ENCODE peak calls at places on chromosomes 13 and 19, in ten cellular contexts. One of them, this sample, is unnamed.

GRCh38 chr19:45809643-45810159 is 5.4 kb downstream of the RSPH6A start:
- DNase-seq in dorsolateral prefrontal cortex: no peak
- DNase-seq in vagina: no peak
- DNase-seq in activated B cell treated with CpG ODN at 0.5 μM for 24 hours: no peak
- DNase-seq in AG10803: peak
- DNase-seq in tibial artery: no peak
- DNase-seq in mesothelial cell of epicardium: no peak
- DNase-seq in mucosa of descending colon: no peak
- DNase-seq in omental fat pad: no peak
- DNase-seq in PC-9: peak
- DNase-seq in this sample: no peak

GRCh38 chr19:14118165-14119051 is 846 bp upstream of the PRKACA start:
- DNase-seq in dorsolateral prefrontal cortex: peak
- DNase-seq in vagina: no peak
- DNase-seq in activated B cell treated with CpG ODN at 0.5 μM for 24 hours: peak
- DNase-seq in AG10803: peak
- DNase-seq in tibial artery: peak
- DNase-seq in mesothelial cell of epicardium: peak
- DNase-seq in mucosa of descending colon: peak
- DNase-seq in omental fat pad: peak
- DNase-seq in PC-9: no peak
- DNase-seq in this sample: peak

GRCh38 chr19:21022996-21023395 is 2.5 kb downstream of the ZNF430 start:
- DNase-seq in dorsolateral prefrontal cortex: no peak
- DNase-seq in vagina: no peak
- DNase-seq in activated B cell treated with CpG ODN at 0.5 μM for 24 hours: no peak
- DNase-seq in AG10803: peak
- DNase-seq in tibial artery: no peak
- DNase-seq in mesothelial cell of epicardium: no peak
- DNase-seq in mucosa of descending colon: no peak
- DNase-seq in omental fat pad: no peak
- DNase-seq in PC-9: peak
- DNase-seq in this sample: no peak

GRCh38 chr19:6740589-6741348 is 1.3 kb downstream of the TRIP10 start:
- DNase-seq in dorsolateral prefrontal cortex: no peak
- DNase-seq in vagina: no peak
- DNase-seq in activated B cell treated with CpG ODN at 0.5 μM for 24 hours: peak
- DNase-seq in AG10803: peak
- DNase-seq in tibial artery: peak
- DNase-seq in mesothelial cell of epicardium: peak
- DNase-seq in mucosa of descending colon: peak
- DNase-seq in omental fat pad: no peak
- DNase-seq in PC-9: peak
- DNase-seq in this sample: no peak

GRCh38 chr19:50325310-50326100 is 3.7 kb downstream of the KCNC3 start:
- DNase-seq in dorsolateral prefrontal cortex: peak
- DNase-seq in vagina: no peak
- DNase-seq in activated B cell treated with CpG ODN at 0.5 μM for 24 hours: peak
- DNase-seq in AG10803: peak
- DNase-seq in tibial artery: no peak
- DNase-seq in mesothelial cell of epicardium: peak
- DNase-seq in mucosa of descending colon: peak
- DNase-seq in omental fat pad: no peak
- DNase-seq in PC-9: peak
- DNase-seq in this sample: peak

GRCh38 chr13:73767191-73767741 is 366.9 kb downstream of the KLF12 start:
- DNase-seq in dorsolateral prefrontal cortex: no peak
- DNase-seq in vagina: no peak
- DNase-seq in activated B cell treated with CpG ODN at 0.5 μM for 24 hours: no peak
- DNase-seq in AG10803: no peak
- DNase-seq in tibial artery: no peak
- DNase-seq in mesothelial cell of epicardium: no peak
- DNase-seq in mucosa of descending colon: no peak
- DNase-seq in omental fat pad: no peak
- DNase-seq in PC-9: no peak
- DNase-seq in this sample: no peak

GRCh38 chr13:34750078-34750703 is 191.9 kb upstream of the NBEA start:
- DNase-seq in dorsolateral prefrontal cortex: peak
- DNase-seq in vagina: no peak
- DNase-seq in activated B cell treated with CpG ODN at 0.5 μM for 24 hours: no peak
- DNase-seq in AG10803: no peak
- DNase-seq in tibial artery: no peak
- DNase-seq in mesothelial cell of epicardium: peak
- DNase-seq in mucosa of descending colon: peak
- DNase-seq in omental fat pad: no peak
- DNase-seq in PC-9: no peak
- DNase-seq in this sample: no peak

GRCh38 chr19:41159861-41160260 is 33.2 kb upstream of the CYP2S1 start:
- DNase-seq in dorsolateral prefrontal cortex: no peak
- DNase-seq in vagina: no peak
- DNase-seq in activated B cell treated with CpG ODN at 0.5 μM for 24 hours: no peak
- DNase-seq in AG10803: no peak
- DNase-seq in tibial artery: no peak
- DNase-seq in mesothelial cell of epicardium: no peak
- DNase-seq in mucosa of descending colon: no peak
- DNase-seq in omental fat pad: no peak
- DNase-seq in PC-9: no peak
- DNase-seq in this sample: no peak

GRCh38 chr19:54485846-54486245 is 12.8 kb upstream of the CDC42EP5 start:
- DNase-seq in dorsolateral prefrontal cortex: no peak
- DNase-seq in vagina: no peak
- DNase-seq in activated B cell treated with CpG ODN at 0.5 μM for 24 hours: no peak
- DNase-seq in AG10803: no peak
- DNase-seq in tibial artery: no peak
- DNase-seq in mesothelial cell of epicardium: no peak
- DNase-seq in mucosa of descending colon: no peak
- DNase-seq in omental fat pad: no peak
- DNase-seq in PC-9: peak
- DNase-seq in this sample: no peak

GRCh38 chr19:16225279-16226183 is 27.8 kb downstream of the AP1M1 start:
- DNase-seq in dorsolateral prefrontal cortex: no peak
- DNase-seq in vagina: peak
- DNase-seq in activated B cell treated with CpG ODN at 0.5 μM for 24 hours: no peak
- DNase-seq in AG10803: no peak
- DNase-seq in tibial artery: no peak
- DNase-seq in mesothelial cell of epicardium: no peak
- DNase-seq in mucosa of descending colon: no peak
- DNase-seq in omental fat pad: no peak
- DNase-seq in PC-9: no peak
- DNase-seq in this sample: no peak

GRCh38 chr19:42343344-42344110 is 18.1 kb downstream of the MEGF8 start:
- DNase-seq in dorsolateral prefrontal cortex: no peak
- DNase-seq in vagina: no peak
- DNase-seq in activated B cell treated with CpG ODN at 0.5 μM for 24 hours: no peak
- DNase-seq in AG10803: no peak
- DNase-seq in tibial artery: no peak
- DNase-seq in mesothelial cell of epicardium: no peak
- DNase-seq in mucosa of descending colon: no peak
- DNase-seq in omental fat pad: no peak
- DNase-seq in PC-9: no peak
- DNase-seq in this sample: no peak

GRCh38 chr19:16397791-16398529 is 73.3 kb downstream of the KLF2 start:
- DNase-seq in dorsolateral prefrontal cortex: no peak
- DNase-seq in vagina: no peak
- DNase-seq in activated B cell treated with CpG ODN at 0.5 μM for 24 hours: no peak
- DNase-seq in AG10803: peak
- DNase-seq in tibial artery: peak
- DNase-seq in mesothelial cell of epicardium: no peak
- DNase-seq in mucosa of descending colon: no peak
- DNase-seq in omental fat pad: no peak
- DNase-seq in PC-9: no peak
- DNase-seq in this sample: peak

GRCh38 chr13:38895075-38895474 is 95.6 kb downstream of the STOML3 start:
- DNase-seq in dorsolateral prefrontal cortex: no peak
- DNase-seq in vagina: no peak
- DNase-seq in activated B cell treated with CpG ODN at 0.5 μM for 24 hours: no peak
- DNase-seq in AG10803: no peak
- DNase-seq in tibial artery: no peak
- DNase-seq in mesothelial cell of epicardium: no peak
- DNase-seq in mucosa of descending colon: no peak
- DNase-seq in omental fat pad: no peak
- DNase-seq in PC-9: no peak
- DNase-seq in this sample: no peak

GRCh38 chr13:41587490-41587889 is 130.1 kb downstream of the RGCC start:
- DNase-seq in dorsolateral prefrontal cortex: no peak
- DNase-seq in vagina: no peak
- DNase-seq in activated B cell treated with CpG ODN at 0.5 μM for 24 hours: no peak
- DNase-seq in AG10803: no peak
- DNase-seq in tibial artery: no peak
- DNase-seq in mesothelial cell of epicardium: no peak
- DNase-seq in mucosa of descending colon: no peak
- DNase-seq in omental fat pad: no peak
- DNase-seq in PC-9: no peak
- DNase-seq in this sample: no peak

GRCh38 chr13:44906758-44907157 is 82.5 kb downstream of the NUFIP1 start:
- DNase-seq in dorsolateral prefrontal cortex: no peak
- DNase-seq in vagina: no peak
- DNase-seq in activated B cell treated with CpG ODN at 0.5 μM for 24 hours: no peak
- DNase-seq in AG10803: peak
- DNase-seq in tibial artery: peak
- DNase-seq in mesothelial cell of epicardium: no peak
- DNase-seq in mucosa of descending colon: no peak
- DNase-seq in omental fat pad: no peak
- DNase-seq in PC-9: no peak
- DNase-seq in this sample: no peak

GRCh38 chr19:56403764-56404704 is at the start of gene ZNF583:
- DNase-seq in dorsolateral prefrontal cortex: peak
- DNase-seq in vagina: no peak
- DNase-seq in activated B cell treated with CpG ODN at 0.5 μM for 24 hours: peak
- DNase-seq in AG10803: peak
- DNase-seq in tibial artery: peak
- DNase-seq in mesothelial cell of epicardium: peak
- DNase-seq in mucosa of descending colon: peak
- DNase-seq in omental fat pad: peak
- DNase-seq in PC-9: peak
- DNase-seq in this sample: peak
- TF ChIP-seq CTCF in dorsolateral prefrontal cortex: peak
- TF ChIP-seq CTCF in vagina: no peak
- TF ChIP-seq CTCF in activated B cell treated with CpG ODN at 0.5 μM for 24 hours: no peak
- TF ChIP-seq CTCF in AG10803: no peak
- TF ChIP-seq CTCF in tibial artery: no peak
- TF ChIP-seq CTCF in mesothelial cell of epicardium: no peak
- TF ChIP-seq CTCF in mucosa of descending colon: no peak
- TF ChIP-seq CTCF in omental fat pad: no peak
- TF ChIP-seq CTCF in PC-9: no peak
- TF ChIP-seq CTCF in this sample: no peak

DNA sequence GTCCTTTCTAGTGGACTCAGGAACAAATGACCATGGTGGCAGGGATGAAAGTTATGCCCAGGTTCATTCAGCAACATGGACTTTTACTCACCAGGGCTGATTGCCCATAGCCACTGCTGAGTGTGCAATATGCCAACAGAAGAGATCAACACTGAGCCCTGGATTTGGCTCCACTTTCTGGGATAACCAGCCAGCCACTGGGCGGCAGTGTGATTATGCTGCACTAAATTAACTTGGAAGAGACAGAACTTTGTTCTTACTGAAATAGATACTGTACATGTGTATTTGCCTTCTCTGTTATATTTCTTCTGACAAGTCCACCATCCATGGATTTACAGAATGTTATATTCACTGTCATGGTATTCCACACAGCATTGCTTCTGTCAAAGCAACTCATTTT is 257.4 kb downstream of the TDRD3 start:
- DNase-seq in dorsolateral prefrontal cortex: no peak
- DNase-seq in vagina: no peak
- DNase-seq in activated B cell treated with CpG ODN at 0.5 μM for 24 hours: no peak
- DNase-seq in AG10803: peak
- DNase-seq in tibial artery: peak
- DNase-seq in mesothelial cell of epicardium: no peak
- DNase-seq in mucosa of descending colon: peak
- DNase-seq in omental fat pad: no peak
- DNase-seq in PC-9: no peak
- DNase-seq in this sample: no peak
- TF ChIP-seq CTCF in dorsolateral prefrontal cortex: peak
- TF ChIP-seq CTCF in vagina: no peak
- TF ChIP-seq CTCF in activated B cell treated with CpG ODN at 0.5 μM for 24 hours: no peak
- TF ChIP-seq CTCF in AG10803: peak
- TF ChIP-seq CTCF in tibial artery: peak
- TF ChIP-seq CTCF in mesothelial cell of epicardium: no peak
- TF ChIP-seq CTCF in mucosa of descending colon: no peak
- TF ChIP-seq CTCF in omental fat pad: no peak
- TF ChIP-seq CTCF in PC-9: peak
- TF ChIP-seq CTCF in this sample: no peak

GRCh38 chr13:67231481-67231940 is 1.4 kb upstream of the PCDH9 start:
- DNase-seq in dorsolateral prefrontal cortex: no peak
- DNase-seq in vagina: no peak
- DNase-seq in activated B cell treated with CpG ODN at 0.5 μM for 24 hours: no peak
- DNase-seq in AG10803: no peak
- DNase-seq in tibial artery: no peak
- DNase-seq in mesothelial cell of epicardium: no peak
- DNase-seq in mucosa of descending colon: no peak
- DNase-seq in omental fat pad: no peak
- DNase-seq in PC-9: no peak
- DNase-seq in this sample: no peak

GRCh38 chr13:67229438-67230242 is 496 bp downstream of the PCDH9 start:
- DNase-seq in dorsolateral prefrontal cortex: no peak
- DNase-seq in vagina: no peak
- DNase-seq in activated B cell treated with CpG ODN at 0.5 μM for 24 hours: no peak
- DNase-seq in AG10803: no peak
- DNase-seq in tibial artery: no peak
- DNase-seq in mesothelial cell of epicardium: no peak
- DNase-seq in mucosa of descending colon: no peak
- DNase-seq in omental fat pad: no peak
- DNase-seq in PC-9: no peak
- DNase-seq in this sample: no peak

GRCh38 chr13:67230774-67231480 is 791 bp upstream of the PCDH9 start:
- DNase-seq in dorsolateral prefrontal cortex: peak
- DNase-seq in vagina: no peak
- DNase-seq in activated B cell treated with CpG ODN at 0.5 μM for 24 hours: peak
- DNase-seq in AG10803: peak
- DNase-seq in tibial artery: peak
- DNase-seq in mesothelial cell of epicardium: peak
- DNase-seq in mucosa of descending colon: peak
- DNase-seq in omental fat pad: no peak
- DNase-seq in PC-9: peak
- DNase-seq in this sample: no peak

GRCh38 chr13:67228909-67229308 is 1.2 kb downstream of the PCDH9 start:
- DNase-seq in dorsolateral prefrontal cortex: no peak
- DNase-seq in vagina: no peak
- DNase-seq in activated B cell treated with CpG ODN at 0.5 μM for 24 hours: no peak
- DNase-seq in AG10803: no peak
- DNase-seq in tibial artery: no peak
- DNase-seq in mesothelial cell of epicardium: no peak
- DNase-seq in mucosa of descending colon: no peak
- DNase-seq in omental fat pad: no peak
- DNase-seq in PC-9: no peak
- DNase-seq in this sample: no peak

GRCh38 chr13:67230243-67230773 is at the start of gene PCDH9:
- DNase-seq in dorsolateral prefrontal cortex: peak
- DNase-seq in vagina: no peak
- DNase-seq in activated B cell treated with CpG ODN at 0.5 μM for 24 hours: peak
- DNase-seq in AG10803: peak
- DNase-seq in tibial artery: peak
- DNase-seq in mesothelial cell of epicardium: peak
- DNase-seq in mucosa of descending colon: peak
- DNase-seq in omental fat pad: peak
- DNase-seq in PC-9: peak
- DNase-seq in this sample: peak
- TF ChIP-seq CTCF in dorsolateral prefrontal cortex: peak
- TF ChIP-seq CTCF in vagina: no peak
- TF ChIP-seq CTCF in activated B cell treated with CpG ODN at 0.5 μM for 24 hours: no peak
- TF ChIP-seq CTCF in AG10803: no peak
- TF ChIP-seq CTCF in tibial artery: no peak
- TF ChIP-seq CTCF in mesothelial cell of epicardium: no peak
- TF ChIP-seq CTCF in mucosa of descending colon: no peak
- TF ChIP-seq CTCF in omental fat pad: no peak
- TF ChIP-seq CTCF in PC-9: no peak
- TF ChIP-seq CTCF in this sample: no peak

GRCh38 chr19:39335168-39335567 is 675 bp downstream of the GMFG start:
- DNase-seq in dorsolateral prefrontal cortex: no peak
- DNase-seq in vagina: no peak
- DNase-seq in activated B cell treated with CpG ODN at 0.5 μM for 24 hours: no peak
- DNase-seq in AG10803: no peak
- DNase-seq in tibial artery: no peak
- DNase-seq in mesothelial cell of epicardium: no peak
- DNase-seq in mucosa of descending colon: no peak
- DNase-seq in omental fat pad: no peak
- DNase-seq in PC-9: no peak
- DNase-seq in this sample: no peak
- TF ChIP-seq CTCF in dorsolateral prefrontal cortex: no peak
- TF ChIP-seq CTCF in vagina: no peak
- TF ChIP-seq CTCF in activated B cell treated with CpG ODN at 0.5 μM for 24 hours: no peak
- TF ChIP-seq CTCF in AG10803: no peak
- TF ChIP-seq CTCF in tibial artery: no peak
- TF ChIP-seq CTCF in mesothelial cell of epicardium: no peak
- TF ChIP-seq CTCF in mucosa of descending colon: no peak
- TF ChIP-seq CTCF in omental fat pad: no peak
- TF ChIP-seq CTCF in PC-9: no peak
- TF ChIP-seq CTCF in this sample: no peak